ENCODE peak calls at places on chromosomes 5 and 9, in nine cellular contexts. N, I, H, P, X, B, S, L and T are unnamed samples.

GRCh38 chr9:135649508-135649907 is 10.2 kb upstream of the GLT6D1 start:
- DNase-seq in N (no peak), I (no peak), H (no peak), P (no peak), X (no peak), B (no peak), S (no peak), L (no peak), T (no peak)

GRCh38 chr9:127174386-127175318 is 52.2 kb upstream of the ANGPTL2 start:
- DNase-seq in N (no peak), I (no peak), H (no peak), P (no peak), X (no peak), B (no peak), S (no peak), L (no peak), T (no peak)

GRCh38 chr5:150066436-150066835 is 19.9 kb downstream of the CSF1R start:
- DNase-seq in N (no peak), I (no peak), H (no peak), P (no peak), X (no peak), B (no peak), S (no peak), L (no peak), T (no peak)

GRCh38 chr5:143717400-143717799 is 94.6 kb upstream of the HMHB1 start:
- DNase-seq in N (no peak), I (no peak), H (peak; percentile 72), P (no peak), X (no peak), B (no peak), S (no peak), L (no peak), T (no peak)

GRCh38 chr5:141897425-141897824 is 19.2 kb upstream of the PCDH1 start:
- DNase-seq in N (no peak), I (no peak), H (no peak), P (no peak), X (no peak), B (no peak), S (no peak), L (no peak), T (no peak)

GRCh38 chr9:3136999-3137675 is 293.2 kb upstream of the PUM3 start:
- DNase-seq in N (no peak), I (no peak), H (no peak), P (no peak), X (no peak), B (no peak), S (no peak), L (no peak), T (no peak)

GRCh38 chr5:115599502-115599901 is 2.8 kb downstream of the TICAM2 start:
- DNase-seq in N (no peak), I (no peak), H (peak; percentile 56), P (no peak), X (no peak), B (no peak), S (no peak), L (no peak), T (peak; percentile 37)

GRCh38 chr5:169650701-169651331 is 13.7 kb downstream of the DOCK2 start:
- DNase-seq in N (no peak), I (no peak), H (peak; percentile 91), P (no peak), X (no peak), B (no peak), S (no peak), L (no peak), T (no peak)

GRCh38 chr9:5459289-5459829 is 9.0 kb downstream of the CD274 start:
- DNase-seq in N (no peak), I (no peak), H (no peak), P (no peak), X (no peak), B (no peak), S (no peak), L (no peak), T (no peak)

GRCh38 chr9:34375901-34376595 is 650 bp downstream of the MYORG start:
- DNase-seq in N (peak; percentile 44), I (peak; percentile 55), H (no peak), P (no peak), X (no peak), B (peak; percentile 65), S (peak; percentile 35), L (peak; percentile 69), T (peak; percentile 85)

GRCh38 chr5:151158287-151158661 is 695 bp upstream of the ANXA6 start:
- DNase-seq in N (peak; percentile 82), I (no peak), H (no peak), P (no peak), X (no peak), B (no peak), S (no peak), L (peak; percentile 13), T (no peak)

GRCh38 chr5:140000332-140000731 is 42.8 kb downstream of the NRG2 start:
- DNase-seq in N (peak; percentile 43), I (peak; percentile 72), H (no peak), P (no peak), X (no peak), B (no peak), S (no peak), L (no peak), T (peak; percentile 36)

GRCh38 chr5:36068751-36069281 is 2.1 kb upstream of the UGT3A2 start:
- DNase-seq in N (no peak), I (no peak), H (no peak), P (no peak), X (no peak), B (no peak), S (no peak), L (no peak), T (no peak)

GRCh38 chr5:2742921-2743679 is 8.4 kb downstream of the IRX2 start:
- DNase-seq in N (no peak), I (no peak), H (no peak), P (no peak), X (no peak), B (no peak), S (no peak), L (no peak), T (no peak)

GRCh38 chr5:179275941-179276837 is 69.1 kb downstream of the ADAMTS2 start:
- DNase-seq in N (no peak), I (peak; percentile 52), H (peak; percentile 98), P (no peak), X (no peak), B (peak; percentile 64), S (peak; percentile 93), L (peak; percentile 26), T (peak; percentile 72)

DNA sequence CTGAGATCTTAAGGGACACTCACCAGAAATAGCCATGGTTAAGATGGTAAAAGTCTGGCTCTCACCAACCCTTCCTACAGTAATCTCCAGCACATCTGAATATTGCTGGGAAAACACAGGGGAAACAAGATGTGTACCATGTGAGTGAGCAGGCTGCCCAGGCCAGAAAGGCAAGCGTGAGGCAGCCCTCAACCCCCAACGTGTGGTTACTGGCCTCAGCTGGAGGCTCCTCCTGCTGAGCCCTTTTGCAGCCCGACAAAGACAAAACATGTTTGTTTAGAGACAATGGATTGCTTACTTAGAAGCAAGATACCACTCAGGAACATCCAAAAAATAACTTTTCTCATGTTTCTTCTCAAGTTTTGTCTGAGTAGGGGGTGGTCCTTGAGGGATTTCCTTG is 16.6 kb downstream of the ZFP62 start:
- DNase-seq in N (no peak), I (no peak), H (no peak), P (no peak), X (no peak), B (no peak), S (no peak), L (no peak), T (no peak)
- H3K9me3 ChIP-seq in N (peaks cover 4% of the 10 kb centered on the region), I (peaks cover 16% of the 10 kb centered on the region), H (peaks cover 35% of the 10 kb centered on the region), P (peaks cover 6% of the 10 kb centered on the region), X (peaks cover 2% of the 10 kb centered on the region), B (no peaks in the 10 kb centered on the region), S (peaks cover 13% of the 10 kb centered on the region), L (no peaks in the 10 kb centered on the region), T (peaks cover 13% of the 10 kb centered on the region)

GRCh38 chr5:148483750-148484149 is 100.0 kb downstream of the FBXO38 start:
- DNase-seq in N (no peak), I (no peak), H (no peak), P (no peak), X (no peak), B (no peak), S (no peak), L (no peak), T (no peak)

GRCh38 chr5:148488757-148489156 is 105.0 kb downstream of the FBXO38 start:
- DNase-seq in N (no peak), I (no peak), H (no peak), P (no peak), X (no peak), B (no peak), S (no peak), L (peak; percentile 36), T (no peak)

GRCh38 chr5:148484651-148485050 is 100.9 kb downstream of the FBXO38 start:
- DNase-seq in N (no peak), I (no peak), H (no peak), P (no peak), X (no peak), B (no peak), S (no peak), L (no peak), T (no peak)

GRCh38 chr5:148482697-148483462 is 99.1 kb downstream of the FBXO38 start:
- DNase-seq in N (peak; percentile 53), I (peak; percentile 50), H (peak; percentile 34), P (peak; percentile 13), X (peak; percentile 43), B (no peak), S (peak; percentile 30), L (peak; percentile 67), T (peak; percentile 82)

DNA sequence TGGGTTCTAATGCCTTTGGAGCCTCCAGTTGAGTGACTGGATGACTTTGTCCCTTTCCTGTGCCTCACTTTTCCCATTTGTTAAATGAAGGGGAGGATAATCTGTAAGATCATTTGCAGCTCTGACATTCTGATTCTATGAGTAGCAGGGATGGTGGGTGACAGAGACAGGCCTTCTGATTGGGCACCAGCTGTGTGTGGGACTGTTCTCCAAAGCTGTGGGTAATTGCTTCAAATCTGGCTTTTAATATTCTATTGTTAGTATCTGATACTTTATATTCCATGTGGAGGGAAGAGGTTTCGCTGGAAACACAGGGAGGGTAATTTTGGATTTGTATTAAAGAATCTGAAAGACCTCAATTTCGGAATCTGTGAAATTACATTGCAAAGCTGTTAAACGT is 102.7 kb downstream of the FBXO38 start:
- DNase-seq in N (no peak), I (no peak), H (no peak), P (no peak), X (no peak), B (no peak), S (no peak), L (no peak), T (no peak)
- H3K27me3 ChIP-seq in N (no peaks in the 10 kb centered on the region), I (peaks cover 5% of the 10 kb centered on the region), H (peaks cover 14% of the 10 kb centered on the region), P (no peaks in the 10 kb centered on the region), X (peaks cover 21% of the 10 kb centered on the region), B (no peaks in the 10 kb centered on the region), S (no peaks in the 10 kb centered on the region), L (no peaks in the 10 kb centered on the region), T (no peaks in the 10 kb centered on the region)

GRCh38 chr5:131265318-131265803 is 1.5 kb downstream of the CDC42SE2 start:
- DNase-seq in N (no peak), I (no peak), H (peak; percentile 38), P (no peak), X (no peak), B (no peak), S (no peak), L (peak; percentile 60), T (no peak)
- TF ChIP-seq CTCF in N (peak; percentile 29), I (peak; percentile 34), H (peak; percentile 30), P (peak; percentile 55), X (peak; percentile 29), B (peak; percentile 49), S (peak; percentile 7), L (peak; percentile 14), T (peak; percentile 30)

DNA sequence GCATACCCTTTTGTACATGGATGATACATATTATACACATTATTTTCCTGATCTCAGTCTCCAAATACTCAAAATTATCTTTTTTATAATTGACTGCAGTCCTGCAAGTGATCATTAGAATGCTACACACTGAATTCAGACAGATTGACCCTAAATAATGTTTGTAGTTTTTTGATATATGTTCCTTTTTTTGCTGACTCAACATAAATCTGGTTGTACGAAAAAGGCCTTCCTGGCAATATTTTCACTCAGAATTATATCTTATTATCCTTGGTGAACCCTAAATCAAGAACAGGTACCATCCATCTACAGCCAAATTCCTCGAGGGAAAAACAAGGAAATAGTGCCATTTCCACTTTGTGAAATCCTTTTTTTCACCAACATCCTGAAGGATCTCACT is 105.6 kb upstream of the RASGRF2 start:
- DNase-seq in N (no peak), I (no peak), H (no peak), P (no peak), X (no peak), B (no peak), S (no peak), L (no peak), T (no peak)
- H3K9me3 ChIP-seq in N (no peaks in the 10 kb centered on the region), I (peaks cover 23% of the 10 kb centered on the region), H (peaks cover 4% of the 10 kb centered on the region), P (peaks cover 5% of the 10 kb centered on the region), X (peaks cover 12% of the 10 kb centered on the region), B (no peaks in the 10 kb centered on the region), S (peaks cover 4% of the 10 kb centered on the region), L (peaks cover 18% of the 10 kb centered on the region), T (no peaks in the 10 kb centered on the region)